ENCODE peak calls at places on chromosomes 11 and 22, in five cellular contexts. K is endothelial cell of umbilical vein, A is pancreas, U is astrocyte, Z is tibial artery. T is an unnamed sample. For H3K4me1, the result is how much of the 10 kb centered on the place peaks cover.

GRCh38 chr11:37689951-37690350 is 1091.9 kb upstream of the RAG2 start:
- DNase-seq in U (peak), A (no peak), K (no peak), Z (no peak), T (no peak)

GRCh38 chr11:33742249-33742851 is 6.1 kb upstream of the CD59 start:
- DNase-seq in Z (no peak), A (no peak), U (no peak), K (peak), T (no peak)

GRCh38 chr11:102534261-102534872 is 3.8 kb upstream of the MMP7 start:
- DNase-seq in U (no peak), K (no peak), A (no peak), Z (no peak), T (no peak)

GRCh38 chr22:40036126-40036525 is 41.4 kb downstream of the FAM83F start:
- DNase-seq in U (no peak), K (no peak), Z (no peak), A (no peak), T (no peak)

GRCh38 chr11:119752946-119753345 is 23.9 kb upstream of the NECTIN1 start:
- DNase-seq in U (peak), Z (no peak), K (no peak), A (no peak), T (no peak)

GRCh38 chr11:76164861-76165751 is 41.2 kb downstream of the WNT11 start:
- DNase-seq in Z (no peak), K (no peak), A (no peak), U (no peak), T (no peak)

GRCh38 chr22:48177591-48177990 is 1415.1 kb downstream of the TBC1D22A start:
- DNase-seq in A (no peak), U (no peak), Z (no peak), K (no peak), T (no peak)

GRCh38 chr11:46047520-46047919 is 73.7 kb downstream of the PHF21A start:
- DNase-seq in A (no peak), U (peak), Z (no peak), K (no peak), T (no peak)

GRCh38 chr11:114354076-114354475 is 46.2 kb downstream of the C11orf71 start:
- DNase-seq in U (peak), Z (no peak), A (no peak), K (peak), T (no peak)

GRCh38 chr11:120054753-120055045 is 83.2 kb downstream of the TRIM29 start:
- DNase-seq in K (no peak), Z (no peak), A (no peak), U (no peak), T (no peak)

GRCh38 chr11:118610773-118611432 is 3.5 kb downstream of the PHLDB1 start:
- DNase-seq in A (peak), U (no peak), K (peak), Z (peak), T (no peak)

GRCh38 chr11:48384670-48385069 is 18.4 kb upstream of the OR4C5 start:
- DNase-seq in A (no peak), K (no peak), U (no peak), Z (no peak), T (no peak)

GRCh38 chr11:1861435-1862411 is 8.8 kb downstream of the LSP1 start:
- DNase-seq in K (no peak), U (no peak), Z (no peak), A (no peak), T (no peak)

GRCh38 chr22:35467788-35468187 is 67.8 kb downstream of the MCM5 start:
- DNase-seq in Z (peak), U (peak), A (peak), K (peak), T (peak)

GRCh38 chr22:44970291-44970690 is 39.5 kb downstream of the PHF21B start:
- DNase-seq in A (no peak), K (no peak), Z (no peak), U (no peak), T (no peak)

GRCh38 chr22:38843201-38843715 is 570 bp downstream of the NPTXR start:
- DNase-seq in Z (no peak), K (peak), A (peak), U (peak), T (no peak)

GRCh38 chr11:22666700-22667439 is 459 bp downstream of the GAS2 start:
- DNase-seq in U (peak), A (peak), Z (no peak), K (peak), T (no peak)

GRCh38 chr22:17331690-17332089 is 37.6 kb upstream of the CECR2 start:
- DNase-seq in A (no peak), K (no peak), U (no peak), Z (no peak), T (no peak)

GRCh38 chr11:129852125-129852740 is 36.6 kb downstream of the TMEM45B start:
- DNase-seq in Z (no peak), U (no peak), A (no peak), K (no peak), T (no peak)

GRCh38 chr22:32720924-32721323 is 80.6 kb upstream of the TIMP3 start:
- DNase-seq in U (peak), Z (no peak), K (no peak), A (no peak), T (no peak)

GRCh38 chr11:17077520-17078401 is at the start of gene RPS13:
- DNase-seq in A (peak), U (peak), Z (peak), K (peak), T (peak)

GRCh38 chr11:124798991-124799383 is 1.2 kb downstream of the MSANTD2 start:
- DNase-seq in U (peak), Z (no peak), A (no peak), K (peak), T (no peak)

GRCh38 chr22:49964493-49965290 is 4.1 kb downstream of the PIM3 start:
- DNase-seq in U (no peak), Z (peak), A (peak), K (no peak), T (peak)

GRCh38 chr11:38582756-38583155 is 1984.7 kb upstream of the RAG2 start:
- DNase-seq in A (no peak), U (peak), Z (no peak), K (no peak), T (no peak)

GRCh38 chr22:22450343-22450839 is 58.2 kb downstream of the ZNF280B start:
- DNase-seq in K (no peak), Z (peak), U (no peak), A (no peak), T (no peak)

GRCh38 chr22:40509401-40510134 is 127.0 kb downstream of the MRTFA start:
- DNase-seq in Z (peak), K (peak), A (peak), U (peak), T (no peak)

GRCh38 chr11:43868852-43869567 is 11.6 kb upstream of the ALKBH3 start:
- DNase-seq in A (no peak), Z (no peak), K (peak), U (peak), T (no peak)

GRCh38 chr11:64241175-64241429 is 207 bp downstream of the FKBP2 start:
- DNase-seq in U (no peak), Z (no peak), K (no peak), A (no peak), T (no peak)

GRCh38 chr11:14059491-14059890 is 97.0 kb downstream of the SPON1 start:
- DNase-seq in K (no peak), A (no peak), U (no peak), Z (no peak), T (no peak)

GRCh38 chr22:30285846-30286200 is 3.5 kb downstream of the CASTOR1 start:
- DNase-seq in U (no peak), Z (no peak), A (peak), K (no peak), T (no peak)

GRCh38 chr22:39226353-39226752 is 18.4 kb downstream of the PDGFB start:
- DNase-seq in A (no peak), K (no peak), Z (no peak), U (no peak), T (no peak)

GRCh38 chr11:110587129-110587528 is 125.1 kb downstream of the ARHGAP20 start:
- DNase-seq in Z (no peak), U (no peak), A (no peak), K (no peak), T (no peak)
- H3K4me1 ChIP-seq in Z (under half), U (under half), A (under half), K (under half), T (under half)

DNA sequence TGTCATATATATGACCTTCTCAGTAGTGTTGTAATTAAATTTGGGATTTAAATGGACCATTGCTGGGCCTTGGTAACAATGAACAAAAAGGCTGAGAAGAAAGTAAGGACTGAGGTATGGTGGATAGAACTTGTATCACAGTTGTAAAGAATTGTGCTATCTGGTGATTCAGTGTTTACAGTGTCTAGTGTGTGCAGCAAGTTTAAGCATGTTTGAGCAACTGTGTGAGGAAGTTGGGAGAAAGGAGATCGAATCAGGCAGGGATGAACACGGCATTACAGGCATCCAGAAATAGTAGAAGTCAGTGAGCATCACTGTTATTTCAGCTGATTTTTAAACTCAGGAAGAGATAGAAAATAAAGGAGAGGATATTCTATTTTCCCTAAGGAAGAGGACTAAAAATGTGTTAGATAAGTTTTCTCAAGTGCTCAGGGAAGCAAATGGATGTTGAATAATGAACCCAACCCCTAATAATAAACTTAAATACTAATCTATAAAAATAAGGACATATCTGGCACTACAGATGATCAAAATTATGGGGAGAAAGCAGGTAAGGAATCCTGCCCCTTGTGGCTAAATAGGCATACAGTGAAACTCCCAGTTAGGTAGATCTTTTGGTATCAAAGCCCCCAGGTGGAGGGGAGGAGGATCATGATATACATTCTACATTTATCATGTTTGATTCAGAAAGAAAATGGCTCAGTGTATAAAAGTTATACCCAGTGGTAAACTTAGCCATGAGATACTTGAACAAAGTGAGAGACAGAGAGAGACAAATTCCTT is 361.0 kb upstream of the ANO3 start:
- DNase-seq in K (no peak), U (no peak), Z (no peak), A (no peak), T (no peak)
- TF ChIP-seq CTCF in K (peak), U (no peak), Z (no peak), A (no peak), T (no peak)

GRCh38 chr11:6251990-6252473 is 7.6 kb upstream of the CCKBR start:
- DNase-seq in U (peak), Z (no peak), K (peak), A (peak), T (no peak)
- H3K4me1 ChIP-seq in U (under half), Z (under half), K (under half), A (under half), T (under half)

GRCh38 chr22:36904260-36904659 is 9.2 kb upstream of the CSF2RB start:
- DNase-seq in Z (no peak), K (no peak), A (no peak), U (no peak), T (no peak)
- TF ChIP-seq CTCF in Z (no peak), K (no peak), A (no peak), U (no peak), T (no peak)